ENCODE peak calls at places on chromosomes 1 and 21, in five cellular contexts. A is AG04449, I is kidney epithelial cell, L is HCT116, X is fibroblast of the aortic adventitia. G is an unnamed sample.
A peak's percentile ranks its signal among the peaks of the same experiment; 100 is the strongest.

GRCh38 chr1:207755846-207756692 is 4.2 kb downstream of the CD46 start:
- DNase-seq in A (no peak), I (no peak), L (no peak), X (no peak), G (no peak)

GRCh38 chr1:230691615-230692014 is 22.3 kb downstream of the AGT start:
- DNase-seq in A (no peak), I (no peak), L (no peak), X (no peak), G (no peak)

GRCh38 chr1:203751051-203751450 is 13.9 kb upstream of the LAX1 start:
- DNase-seq in A (peak; percentile 58), I (no peak), L (no peak), X (peak; percentile 55), G (no peak)

GRCh38 chr1:10561497-10561896 is 86.7 kb downstream of the PEX14 start:
- DNase-seq in A (no peak), I (peak; percentile 18), L (no peak), X (peak; percentile 58), G (no peak)

GRCh38 chr1:1452882-1453281 is 3.4 kb downstream of the ATAD3C start:
- DNase-seq in A (no peak), I (no peak), L (no peak), X (no peak), G (no peak)

GRCh38 chr1:211781260-211781659 is 49.3 kb downstream of the LPGAT1 start:
- DNase-seq in A (no peak), I (no peak), L (no peak), X (peak; percentile 10), G (no peak)

GRCh38 chr1:48054246-48054645 is 57.1 kb upstream of the TRABD2B start:
- DNase-seq in A (no peak), I (no peak), L (no peak), X (no peak), G (no peak)

GRCh38 chr1:94418664-94419655 is 771 bp downstream of the ABCD3 start:
- DNase-seq in A (no peak), I (no peak), L (no peak), X (peak; percentile 38), G (no peak)

GRCh38 chr1:222288056-222288455 is 259.8 kb downstream of the HHIPL2 start:
- DNase-seq in A (no peak), I (no peak), L (peak; percentile 21), X (peak; percentile 32), G (no peak)

GRCh38 chr1:145994391-145995120 is 1.8 kb downstream of the TXNIP start:
- DNase-seq in A (no peak), I (no peak), L (no peak), X (no peak), G (no peak)

GRCh38 chr1:31788825-31789256 is 24.7 kb upstream of the ADGRB2 start:
- DNase-seq in A (peak; percentile 56), I (no peak), L (no peak), X (peak; percentile 91), G (no peak)

GRCh38 chr1:168090395-168090794 is 46.3 kb downstream of the GPR161 start:
- DNase-seq in A (no peak), I (no peak), L (no peak), X (no peak), G (no peak)

GRCh38 chr1:4128616-4129015 is 228.5 kb upstream of the C1orf174 start:
- DNase-seq in A (no peak), I (no peak), L (no peak), X (no peak), G (no peak)

GRCh38 chr1:156090138-156090821 is 8.0 kb upstream of the MEX3A start:
- DNase-seq in A (no peak), I (no peak), L (no peak), X (no peak), G (no peak)

GRCh38 chr1:26281971-26282693 is 2.2 kb downstream of the SH3BGRL3 start:
- DNase-seq in A (no peak), I (no peak), L (no peak), X (peak; percentile 43), G (no peak)

GRCh38 chr21:22363504-22363903 is 1365.3 kb downstream of the NCAM2 start:
- DNase-seq in A (no peak), I (no peak), L (no peak), X (no peak), G (no peak)

GRCh38 chr1:31904339-31905092 is 33.7 kb downstream of the PTP4A2 start:
- DNase-seq in A (no peak), I (no peak), L (no peak), X (no peak), G (no peak)

GRCh38 chr1:12621346-12622320 is 3.6 kb upstream of the DHRS3 start:
- DNase-seq in A (no peak), I (no peak), L (no peak), X (peak; percentile 59), G (no peak)

GRCh38 chr1:90537606-90538362 is 179.3 kb downstream of the BARHL2 start:
- DNase-seq in A (no peak), I (no peak), L (no peak), X (no peak), G (no peak)

GRCh38 chr1:226417830-226418546 is 10.1 kb upstream of the PARP1 start:
- DNase-seq in A (no peak), I (no peak), L (no peak), X (no peak), G (no peak)

GRCh38 chr21:45186709-45187108 is 101.0 kb downstream of the POFUT2 start:
- DNase-seq in A (no peak), I (no peak), L (no peak), X (no peak), G (no peak)

GRCh38 chr21:45187646-45188045 is 100.0 kb downstream of the POFUT2 start:
- DNase-seq in A (no peak), I (no peak), L (no peak), X (peak; percentile 6), G (no peak)

GRCh38 chr21:45190013-45190412 is 97.7 kb downstream of the POFUT2 start:
- DNase-seq in A (no peak), I (no peak), L (no peak), X (no peak), G (no peak)

DNA sequence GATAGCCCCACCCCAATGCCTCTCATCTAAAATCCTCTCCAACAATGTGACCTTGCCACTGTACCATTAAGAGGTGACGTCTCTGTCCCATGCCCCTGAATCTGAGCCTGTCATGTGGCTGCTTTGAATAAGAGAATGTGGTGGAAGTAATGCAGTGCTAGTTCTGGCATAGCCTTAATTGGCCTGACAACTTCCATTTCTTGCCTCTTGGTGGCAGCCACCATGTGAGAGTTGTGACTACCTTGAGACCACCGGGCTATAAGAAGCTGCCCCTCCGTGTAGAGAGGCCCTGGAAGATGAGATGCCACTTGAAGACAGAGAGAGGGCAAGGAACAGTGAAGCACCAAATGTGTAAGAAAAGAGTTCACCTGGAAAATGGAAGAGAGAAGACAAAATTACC is 95.4 kb downstream of the POFUT2 start:
- DNase-seq in A (no peak), I (no peak), L (no peak), X (no peak), G (no peak)
- TF ChIP-seq CTCF in A (no peak), I (no peak), L (no peak), X (no peak), G (no peak)

DNA sequence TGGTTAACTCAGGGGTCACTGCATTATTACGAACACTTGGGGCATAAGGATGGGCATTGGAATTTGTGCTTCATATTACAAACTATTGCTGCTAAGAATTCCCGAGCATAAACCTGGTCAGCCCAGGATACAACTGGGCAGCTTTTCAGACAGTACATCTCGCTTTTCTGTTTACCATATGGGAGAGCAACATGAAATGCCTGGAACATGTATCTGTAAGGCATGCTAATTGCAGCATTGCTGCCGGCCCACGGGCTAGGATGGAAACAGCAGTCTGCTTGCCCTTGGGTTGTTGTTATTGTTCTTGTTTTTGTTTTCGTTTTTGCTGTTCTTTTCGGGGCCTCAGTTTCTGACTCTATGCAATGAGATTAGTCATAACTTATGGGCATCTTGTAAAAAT is 264.5 kb downstream of the RHOU start:
- DNase-seq in A (no peak), I (no peak), L (no peak), X (no peak), G (no peak)
- H3K4me3 ChIP-seq in A (no peak overlapping the region), I (no peak overlapping the region), L (no peak overlapping the region), X (no peak overlapping the region), G (no peak overlapping the region)

DNA sequence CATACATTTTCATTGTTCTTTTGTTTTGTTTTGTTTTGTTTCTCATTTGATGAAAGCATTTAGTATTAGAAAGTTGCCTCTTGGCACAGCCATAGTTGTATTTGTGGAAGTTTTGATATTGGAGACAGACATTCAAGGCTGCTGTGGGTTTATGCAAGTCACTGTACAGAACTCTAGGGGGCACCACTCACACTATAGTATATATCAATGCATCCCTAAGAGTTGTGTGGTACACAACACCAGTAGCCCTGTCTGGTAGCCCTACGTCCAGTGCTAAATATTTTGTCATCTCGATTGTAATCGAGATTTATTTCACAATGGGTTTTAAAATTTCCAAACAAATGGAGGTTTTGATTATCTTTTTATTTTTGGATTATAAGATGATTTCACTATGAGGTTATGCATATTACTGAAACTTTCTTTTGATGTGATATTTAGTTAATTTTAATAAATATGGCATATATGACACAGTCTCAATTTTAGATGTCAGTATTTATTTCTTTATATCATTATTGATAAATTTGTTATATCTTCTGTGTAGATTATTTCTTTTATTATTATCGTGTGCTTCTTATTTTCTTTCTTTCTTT is 112.2 kb downstream of the NR5A2 start:
- DNase-seq in A (peak; percentile 26), I (peak; percentile 10), L (peak; percentile 57), X (peak; percentile 76), G (peak; percentile 33)
- TF ChIP-seq CTCF in A (peak; percentile 72), I (peak; percentile 71), L (peak; percentile 64), X (peak; percentile 74), G (peak; percentile 68)

DNA sequence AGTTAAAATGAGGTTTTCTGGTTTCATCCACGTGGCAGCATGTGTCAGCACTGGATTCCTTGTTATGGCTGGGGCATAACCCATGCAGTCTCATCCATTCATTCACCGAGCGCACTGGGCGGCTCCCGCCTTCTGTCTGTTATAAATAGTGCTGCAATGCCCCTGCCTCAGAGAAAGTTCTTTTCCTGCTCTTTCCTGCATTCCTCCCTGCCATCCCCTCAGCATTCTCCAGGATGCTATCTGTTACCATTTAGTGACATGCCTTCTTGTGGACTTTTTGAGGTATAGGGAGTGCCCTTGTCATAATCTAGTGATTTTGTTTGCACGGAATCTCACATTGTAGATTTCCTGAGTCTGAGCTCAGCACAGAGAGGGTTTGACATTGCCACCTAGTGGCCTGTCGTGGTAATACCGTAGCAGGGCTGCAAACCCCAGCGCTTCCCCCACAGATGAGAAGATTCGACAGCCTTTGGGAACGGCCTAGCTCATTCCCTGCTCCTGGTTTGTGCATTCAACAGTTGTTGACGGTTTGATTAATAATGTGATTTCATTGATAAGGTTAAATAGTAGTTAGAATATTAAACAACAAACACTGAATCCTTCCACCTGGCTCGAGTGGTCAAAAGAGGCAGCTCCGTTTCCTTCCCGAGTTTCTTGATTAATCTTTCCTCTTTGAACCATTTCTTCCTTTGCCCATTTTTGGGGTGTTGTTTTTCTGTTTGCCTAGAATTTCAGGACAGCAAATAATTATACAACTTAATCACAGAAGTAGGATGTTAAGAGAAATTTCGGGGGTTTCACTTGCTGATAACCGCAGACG is 46.3 kb downstream of the UMODL1 start:
- DNase-seq in A (no peak), I (no peak), L (peak; percentile 54), X (peak; percentile 87), G (peak; percentile 42)
- H3K4me3 ChIP-seq in A (peak overlapping the region; percentile 32), I (no peak overlapping the region), L (peak overlapping the region; percentile 26), X (peak overlapping the region; percentile 52), G (peak overlapping the region; percentile 20)

G was measured in GM12864.